ENCODE peak calls at places on chromosomes 16 and 17, in five cellular contexts. H, U, E, B and M are unnamed samples. For H3K36me3, the result is how much of the 10 kb centered on the place peaks cover.

GRCh38 chr16:4402439-4403132 is 13.8 kb downstream of the CORO7 start:
- ATAC-seq in E (peak), U (peak), B (peak), H (peak), M (peak)

GRCh38 chr17:42843358-42843934 is 934 bp upstream of the AOC2 start:
- ATAC-seq in H (peak), U (peak), B (peak), E (peak), M (peak)

GRCh38 chr16:590165-590874 is 454 bp downstream of the RAB40C start:
- ATAC-seq in U (peak), E (no peak), B (no peak), H (no peak), M (peak)

GRCh38 chr17:39104046-39104445 is 47.4 kb downstream of the PLXDC1 start:
- ATAC-seq in H (peak), U (no peak), E (no peak), B (no peak), M (no peak)

GRCh38 chr16:81899601-81900000 is 111.7 kb downstream of the SDR42E1 start:
- ATAC-seq in B (no peak), E (no peak), U (no peak), H (no peak), M (no peak)

GRCh38 chr16:46812781-46813555 is 18.0 kb downstream of the C16orf87 start:
- ATAC-seq in B (no peak), E (no peak), H (no peak), U (no peak), M (no peak)

GRCh38 chr17:81412490-81413093 is 17.3 kb downstream of the BAHCC1 start:
- ATAC-seq in B (no peak), H (peak), E (no peak), U (peak), M (peak)

GRCh38 chr16:18802755-18803218 is 1.4 kb upstream of the ARL6IP1 start:
- ATAC-seq in U (no peak), E (no peak), B (no peak), H (no peak), M (no peak)

GRCh38 chr16:24010440-24011089 is 174.8 kb downstream of the PRKCB start:
- ATAC-seq in B (peak), H (peak), U (peak), E (peak), M (no peak)

GRCh38 chr17:29683481-29683880 is 60.8 kb upstream of the CORO6 start:
- ATAC-seq in U (no peak), E (no peak), H (no peak), B (no peak), M (no peak)

GRCh38 chr16:85203462-85203813 is 91.2 kb upstream of the CIBAR2 start:
- ATAC-seq in H (no peak), B (no peak), E (no peak), U (no peak), M (no peak)

GRCh38 chr17:78774456-78774855 is 7.6 kb downstream of the CYTH1 start:
- ATAC-seq in H (peak), B (no peak), E (no peak), U (peak), M (no peak)

GRCh38 chr17:9170822-9171221 is 149.5 kb downstream of the NTN1 start:
- ATAC-seq in E (no peak), U (no peak), H (no peak), B (no peak), M (no peak)

GRCh38 chr17:51244041-51244440 is 15.8 kb downstream of the MBTD1 start:
- ATAC-seq in H (no peak), E (no peak), B (no peak), U (no peak), M (no peak)

GRCh38 chr17:80737106-80738019 is 192.7 kb downstream of the RPTOR start:
- ATAC-seq in U (no peak), E (no peak), H (no peak), B (no peak), M (no peak)

GRCh38 chr16:9219811-9220210 is 128.4 kb downstream of the HAPSTR1 start:
- ATAC-seq in E (no peak), B (no peak), U (no peak), H (no peak), M (no peak)

DNA sequence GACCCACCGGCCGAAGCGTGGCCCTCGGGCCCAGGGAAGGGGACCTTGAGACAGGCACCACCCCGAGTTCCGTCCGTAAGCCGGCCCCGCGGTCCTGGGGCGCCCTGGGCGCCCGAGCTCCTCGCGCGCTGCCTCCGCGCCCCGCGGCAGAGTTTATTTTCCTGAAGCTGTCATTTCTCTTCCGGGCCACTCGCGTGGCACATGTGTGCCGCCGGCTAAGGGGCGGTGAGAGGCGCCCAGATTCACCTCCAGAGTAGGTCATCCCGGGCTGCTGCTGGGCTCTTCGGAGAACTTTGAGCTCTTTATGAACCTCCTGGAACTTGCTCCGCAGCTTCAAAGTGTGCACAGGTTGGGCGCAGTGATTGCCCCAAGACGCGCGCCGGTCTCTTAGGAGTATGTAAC is 489 bp downstream of the ZC3H18 start:
- ATAC-seq in U (peak), H (peak), E (no peak), B (peak), M (no peak)
- TF ChIP-seq POLR2AphosphoS5 in U (no peak), H (no peak), E (no peak), B (peak), M (no peak)

GRCh38 chr17:75589919-75590303 is 2.3 kb downstream of the MYO15B start:
- ATAC-seq in B (no peak), H (no peak), U (peak), E (no peak), M (no peak)

GRCh38 chr17:75589017-75589918 is 1.7 kb downstream of the MYO15B start:
- ATAC-seq in H (peak), E (peak), U (peak), B (peak), M (peak)

GRCh38 chr17:75590314-75590761 is 2.7 kb downstream of the MYO15B start:
- ATAC-seq in E (no peak), H (no peak), U (no peak), B (no peak), M (no peak)

GRCh38 chr17:75587718-75588545 is at the start of gene MYO15B:
- ATAC-seq in U (no peak), E (peak), B (no peak), H (no peak), M (peak)

DNA sequence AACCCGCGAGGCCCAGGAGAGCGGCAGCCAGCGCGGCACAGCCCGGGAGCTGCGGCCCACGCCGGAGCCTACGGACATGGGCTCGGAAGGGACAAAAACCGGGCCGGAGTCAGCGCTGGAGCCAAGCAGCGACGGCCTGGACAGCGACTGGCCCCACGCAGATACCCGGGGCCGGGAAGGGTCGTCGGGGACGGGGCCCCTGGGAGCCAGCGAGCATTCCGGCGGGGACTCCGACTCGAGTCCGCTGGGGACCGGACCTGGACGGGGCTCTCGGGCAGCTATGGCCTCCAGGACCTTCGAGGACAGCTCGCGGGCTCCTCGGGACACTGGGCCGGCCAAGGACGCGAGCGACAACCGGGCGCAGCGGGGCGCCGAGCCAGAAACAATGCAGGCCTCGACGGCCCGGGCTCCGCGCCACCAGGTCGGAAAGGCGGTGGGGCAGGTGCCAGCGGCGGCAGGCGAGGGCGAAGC is 981 bp downstream of the MYO15B start:
- ATAC-seq in B (peak), H (no peak), E (no peak), U (peak), M (peak)
- H3K4me3 ChIP-seq in B (no peak), H (peak), E (peak), U (peak), M (peak)

GRCh38 chr16:88627531-88628411 is 10.6 kb upstream of the IL17C start:
- ATAC-seq in U (no peak), H (no peak), B (no peak), E (no peak), M (no peak)
- H3K36me3 ChIP-seq in U (under half), H (half or more), B (half or more), E (half or more), M (under half)

GRCh38 chr17:19346351-19347255 is 15.9 kb downstream of the B9D1 start:
- ATAC-seq in H (peak), E (no peak), U (peak), B (peak), M (peak)
- TF ChIP-seq POLR2AphosphoS5 in H (no peak), E (no peak), U (no peak), B (no peak), M (peak)

DNA sequence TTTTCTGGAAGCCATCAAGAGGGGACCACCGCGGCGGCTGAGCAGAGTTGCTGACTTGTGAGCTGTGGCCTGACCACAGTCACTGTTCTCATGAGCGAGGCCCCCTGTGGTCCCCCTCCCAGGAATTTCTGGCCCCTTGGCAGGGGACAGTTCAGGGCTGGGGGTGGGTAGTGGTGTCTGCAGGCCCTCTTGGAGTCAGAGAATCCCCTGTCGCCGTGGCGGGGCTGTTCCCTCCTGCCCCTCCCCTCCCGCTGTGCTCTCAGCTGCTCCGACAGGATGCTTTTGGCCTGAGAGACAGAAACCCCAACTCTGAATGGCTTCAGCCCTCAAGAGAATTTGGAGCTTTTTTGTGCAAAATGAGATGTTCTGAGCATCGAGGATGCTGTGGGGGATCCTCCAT is 292.0 kb downstream of the SEC14L1 start:
- ATAC-seq in U (no peak), H (no peak), E (no peak), B (no peak), M (no peak)
- H3K4me3 ChIP-seq in U (no peak), H (no peak), E (no peak), B (no peak), M (no peak)

DNA sequence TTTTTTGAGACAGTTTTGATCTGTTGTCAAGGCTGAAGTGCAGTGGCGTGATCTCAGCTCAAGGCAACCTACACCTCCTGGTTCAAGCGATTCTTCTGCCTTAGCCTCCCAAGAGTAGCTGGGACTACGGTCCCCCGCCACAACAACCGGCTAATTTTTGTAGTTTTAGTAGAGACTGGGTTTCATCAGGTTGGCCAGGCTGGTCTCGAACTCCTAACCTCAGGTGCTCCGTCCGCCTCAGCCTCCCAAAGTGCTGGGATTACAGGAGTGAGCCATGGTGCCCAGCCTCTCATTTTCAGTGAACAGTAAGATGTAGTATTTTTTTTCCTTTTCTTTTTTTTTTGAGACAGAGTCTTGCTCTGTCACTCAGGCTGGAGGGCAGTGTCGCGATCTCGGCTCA is 7.8 kb downstream of the SUMO2 start:
- ATAC-seq in H (no peak), U (no peak), E (no peak), B (no peak), M (no peak)
- H3K36me3 ChIP-seq in H (half or more), U (under half), E (half or more), B (half or more), M (under half)